ENCODE peak calls at places on chromosomes 4 and X, in ten cellular contexts. T, C, P, I, W, Y, S, Z, E and X are unnamed samples.
A peak's percentile ranks its signal among the peaks of the same experiment; 100 is the strongest.

GRCh38 chrX:130539721-130540321 is 138.0 kb downstream of the RBMX2 start:
- DNase-seq in T (peak; percentile 43), C (no peak), P (peak; percentile 52), I (peak; percentile 35), W (peak; percentile 51), Y (peak; percentile 43), S (peak; percentile 66), Z (peak; percentile 53), E (peak; percentile 71), X (peak; percentile 9)

GRCh38 chr4:146192060-146192459 is 16.5 kb downstream of the LSM6 start:
- DNase-seq in T (no peak), C (no peak), P (no peak), I (no peak), W (no peak), Y (no peak), S (no peak), Z (peak; percentile 48), E (peak; percentile 35), X (no peak)

GRCh38 chrX:107849747-107850478 is 24.2 kb downstream of the MID2 start:
- DNase-seq in T (peak; percentile 12), C (no peak), P (no peak), I (peak; percentile 4), W (peak; percentile 23), Y (no peak), S (peak; percentile 11), Z (no peak), E (peak; percentile 31), X (no peak)

GRCh38 chr4:66930216-66930615 is 615.1 kb downstream of the CENPC start:
- DNase-seq in T (no peak), C (no peak), P (no peak), I (peak; percentile 1), W (no peak), Y (no peak), S (no peak), Z (no peak), E (no peak), X (no peak)

GRCh38 chr4:159768011-159768410 is 665.1 kb downstream of the RAPGEF2 start:
- DNase-seq in T (no peak), C (no peak), P (peak; percentile 55), I (no peak), W (no peak), Y (no peak), S (no peak), Z (no peak), E (no peak), X (no peak)

GRCh38 chrX:119010491-119010890 is 36.1 kb downstream of the LONRF3 start:
- DNase-seq in T (no peak), C (no peak), P (no peak), I (no peak), W (no peak), Y (no peak), S (no peak), Z (no peak), E (no peak), X (no peak)

GRCh38 chr4:72546456-72546855 is 22.6 kb downstream of the ADAMTS3 start:
- DNase-seq in T (no peak), C (no peak), P (no peak), I (no peak), W (no peak), Y (no peak), S (no peak), Z (no peak), E (peak; percentile 61), X (no peak)

GRCh38 chr4:14596904-14597303 is 405.4 kb upstream of the CPEB2 start:
- DNase-seq in T (peak; percentile 22), C (no peak), P (no peak), I (no peak), W (no peak), Y (no peak), S (peak; percentile 7), Z (no peak), E (no peak), X (no peak)

GRCh38 chrX:17182317-17182716 is 192.7 kb upstream of the NHS start:
- DNase-seq in T (no peak), C (no peak), P (no peak), I (no peak), W (no peak), Y (no peak), S (no peak), Z (no peak), E (no peak), X (no peak)

GRCh38 chr4:140252742-140253555 is 99.0 kb upstream of the MAML3 start:
- DNase-seq in T (peak; percentile 95), C (no peak), P (peak; percentile 73), I (peak; percentile 65), W (peak; percentile 75), Y (peak; percentile 38), S (peak; percentile 60), Z (peak; percentile 85), E (peak; percentile 76), X (no peak)